ENCODE peak calls at places on chromosomes 3 and 15, in seven cellular contexts. W, D, M, L, G, Q and B are unnamed samples.

GRCh38 chr3:64008952-64009351 is 14.3 kb downstream of the PSMD6 start:
- ATAC-seq in D (no peak), Q (peak), L (no peak), G (no peak), W (no peak), M (peak), B (no peak)

GRCh38 chr15:64282701-64283100 is 73.3 kb downstream of the CSNK1G1 start:
- ATAC-seq in L (no peak), M (no peak), W (no peak), D (no peak), G (no peak), Q (no peak), B (no peak)

GRCh38 chr15:93307513-93307912 is 218.5 kb upstream of the RGMA start:
- ATAC-seq in D (no peak), W (no peak), G (no peak), L (no peak), M (no peak), Q (no peak), B (no peak)

GRCh38 chr3:114406286-114406685 is 112.5 kb downstream of the TIGIT start:
- ATAC-seq in Q (no peak), D (no peak), L (no peak), M (no peak), G (no peak), W (no peak), B (no peak)

GRCh38 chr3:40623567-40623966 is 98.8 kb downstream of the ZNF621 start:
- ATAC-seq in D (peak), W (peak), M (no peak), L (peak), G (peak), Q (no peak), B (no peak)

GRCh38 chr3:21785765-21786453 is 34.9 kb upstream of the ZNF385D start:
- ATAC-seq in L (no peak), G (no peak), D (no peak), Q (no peak), W (no peak), M (no peak), B (no peak)

GRCh38 chr15:41928637-41929620 is 35.1 kb upstream of the SPTBN5 start:
- ATAC-seq in M (no peak), L (peak), W (no peak), Q (peak), G (no peak), D (no peak), B (peak)

GRCh38 chr3:113249111-113249510 is 37.8 kb downstream of the BOC start:
- ATAC-seq in L (no peak), M (peak), G (no peak), W (peak), D (no peak), Q (no peak), B (peak)

GRCh38 chr3:171183042-171183441 is 156.5 kb upstream of the SLC2A2 start:
- ATAC-seq in G (no peak), M (no peak), W (no peak), Q (peak), D (no peak), L (no peak), B (no peak)

GRCh38 chr3:155525324-155525833 is 219.5 kb downstream of the PLCH1 start:
- ATAC-seq in W (no peak), M (no peak), Q (no peak), D (no peak), L (no peak), G (no peak), B (no peak)

GRCh38 chr3:14431556-14431927 is 29.1 kb downstream of the SLC6A6 start:
- ATAC-seq in G (no peak), Q (no peak), D (no peak), W (no peak), L (peak), M (no peak), B (peak)

GRCh38 chr3:181292984-181293383 is 303.4 kb upstream of the DNAJC19 start:
- ATAC-seq in M (no peak), G (no peak), D (no peak), L (no peak), W (peak), Q (no peak), B (no peak)

GRCh38 chr3:171257251-171258179 is 202.7 kb downstream of the TNIK start:
- ATAC-seq in G (peak), D (peak), M (no peak), L (peak), Q (no peak), W (no peak), B (peak)

GRCh38 chr3:177286034-177286433 is 88.8 kb upstream of the TBL1XR1 start:
- ATAC-seq in L (no peak), Q (no peak), W (peak), G (no peak), D (no peak), M (no peak), B (no peak)

GRCh38 chr3:65925254-65925954 is 113.3 kb downstream of the MAGI1 start:
- ATAC-seq in M (no peak), Q (no peak), D (no peak), L (no peak), W (no peak), G (no peak), B (no peak)

GRCh38 chr3:38141173-38141951 is 2.9 kb downstream of the MYD88 start:
- ATAC-seq in W (no peak), Q (no peak), G (no peak), L (no peak), M (no peak), D (no peak), B (no peak)

GRCh38 chr15:80265021-80265420 is 13.0 kb upstream of the CTXND1 start:
- ATAC-seq in G (no peak), D (no peak), W (peak), Q (no peak), L (no peak), M (no peak), B (no peak)

GRCh38 chr3:126372413-126373145 is 15.4 kb upstream of the KLF15 start:
- ATAC-seq in W (no peak), L (no peak), G (no peak), M (no peak), D (no peak), Q (no peak), B (no peak)

GRCh38 chr15:40878785-40879184 is 4.8 kb upstream of the RHOV start:
- ATAC-seq in G (no peak), W (peak), D (no peak), M (no peak), Q (no peak), L (peak), B (no peak)

GRCh38 chr3:189038773-189039720 is 132.7 kb upstream of the TPRG1 start:
- ATAC-seq in Q (no peak), L (no peak), M (no peak), G (peak), D (no peak), W (no peak), B (no peak)

GRCh38 chr3:10561942-10562565 is 56.7 kb upstream of the ATP2B2 start:
- ATAC-seq in Q (peak), L (no peak), W (no peak), M (no peak), D (no peak), G (no peak), B (no peak)

GRCh38 chr3:196619213-196619612 is 20.3 kb upstream of the NRROS start:
- ATAC-seq in L (no peak), M (no peak), G (no peak), Q (no peak), W (no peak), D (no peak), B (peak)